ENCODE peak calls at places on chromosomes 5 and 9, in seven cellular contexts. One of them, this sample, is unnamed.

GRCh38 chr5:158165647-158166046 is 306.7 kb upstream of the CLINT1 start:
- DNase-seq in upper lobe of right lung: no peak
- DNase-seq in prostate gland: no peak
- DNase-seq in cardiac fibroblast: no peak
- DNase-seq in GM12864: no peak
- DNase-seq in cardiac muscle cell: no peak
- DNase-seq in lower lobe of right lung: no peak
- DNase-seq in this sample: no peak

GRCh38 chr5:33477816-33478215 is 37.1 kb downstream of the TARS1 start:
- DNase-seq in prostate gland: no peak
- DNase-seq in cardiac fibroblast: no peak
- DNase-seq in lower lobe of right lung: no peak
- DNase-seq in cardiac muscle cell: no peak
- DNase-seq in upper lobe of right lung: no peak
- DNase-seq in GM12864: no peak
- DNase-seq in this sample: no peak

GRCh38 chr5:16889203-16889971 is 46.7 kb downstream of the MYO10 start:
- DNase-seq in GM12864: no peak
- DNase-seq in upper lobe of right lung: no peak
- DNase-seq in cardiac muscle cell: no peak
- DNase-seq in cardiac fibroblast: peak
- DNase-seq in prostate gland: peak
- DNase-seq in lower lobe of right lung: no peak
- DNase-seq in this sample: no peak

GRCh38 chr5:1288439-1289335 is 6.2 kb downstream of the TERT start:
- DNase-seq in prostate gland: no peak
- DNase-seq in GM12864: no peak
- DNase-seq in cardiac muscle cell: no peak
- DNase-seq in upper lobe of right lung: peak
- DNase-seq in lower lobe of right lung: no peak
- DNase-seq in cardiac fibroblast: no peak
- DNase-seq in this sample: no peak

GRCh38 chr5:71482132-71482531 is 26.7 kb downstream of the BDP1 start:
- DNase-seq in cardiac muscle cell: no peak
- DNase-seq in GM12864: no peak
- DNase-seq in cardiac fibroblast: peak
- DNase-seq in upper lobe of right lung: no peak
- DNase-seq in lower lobe of right lung: no peak
- DNase-seq in prostate gland: peak
- DNase-seq in this sample: no peak

GRCh38 chr5:115961413-115962238 is 649 bp upstream of the LVRN start:
- DNase-seq in prostate gland: no peak
- DNase-seq in lower lobe of right lung: no peak
- DNase-seq in upper lobe of right lung: no peak
- DNase-seq in GM12864: no peak
- DNase-seq in cardiac muscle cell: peak
- DNase-seq in cardiac fibroblast: no peak
- DNase-seq in this sample: peak

GRCh38 chr9:76580188-76580587 is 121.2 kb downstream of the GCNT1 start:
- DNase-seq in cardiac muscle cell: no peak
- DNase-seq in lower lobe of right lung: no peak
- DNase-seq in GM12864: no peak
- DNase-seq in cardiac fibroblast: no peak
- DNase-seq in upper lobe of right lung: no peak
- DNase-seq in prostate gland: no peak
- DNase-seq in this sample: no peak

GRCh38 chr5:78760411-78761169 is 112.0 kb upstream of the LHFPL2 start:
- DNase-seq in prostate gland: no peak
- DNase-seq in GM12864: no peak
- DNase-seq in upper lobe of right lung: no peak
- DNase-seq in cardiac fibroblast: no peak
- DNase-seq in cardiac muscle cell: no peak
- DNase-seq in lower lobe of right lung: no peak
- DNase-seq in this sample: no peak

GRCh38 chr9:127943746-127944145 is 6.1 kb upstream of the DPM2 start:
- DNase-seq in upper lobe of right lung: peak
- DNase-seq in GM12864: peak
- DNase-seq in cardiac muscle cell: peak
- DNase-seq in lower lobe of right lung: peak
- DNase-seq in cardiac fibroblast: peak
- DNase-seq in prostate gland: peak
- DNase-seq in this sample: no peak

GRCh38 chr9:34710023-34710422 is at the start of gene CCL21:
- DNase-seq in GM12864: no peak
- DNase-seq in prostate gland: no peak
- DNase-seq in cardiac fibroblast: no peak
- DNase-seq in upper lobe of right lung: no peak
- DNase-seq in lower lobe of right lung: no peak
- DNase-seq in cardiac muscle cell: no peak
- DNase-seq in this sample: no peak

GRCh38 chr5:112475747-112476435 is 56.8 kb upstream of the EPB41L4A start:
- DNase-seq in cardiac muscle cell: no peak
- DNase-seq in upper lobe of right lung: no peak
- DNase-seq in cardiac fibroblast: peak
- DNase-seq in GM12864: no peak
- DNase-seq in lower lobe of right lung: no peak
- DNase-seq in prostate gland: no peak
- DNase-seq in this sample: no peak

GRCh38 chr9:6910032-6910431 is 152.3 kb downstream of the KDM4C start:
- DNase-seq in GM12864: no peak
- DNase-seq in cardiac muscle cell: no peak
- DNase-seq in upper lobe of right lung: no peak
- DNase-seq in lower lobe of right lung: no peak
- DNase-seq in prostate gland: no peak
- DNase-seq in cardiac fibroblast: peak
- DNase-seq in this sample: no peak

GRCh38 chr5:157559301-157559700 is 16.3 kb downstream of the ADAM19 start:
- DNase-seq in lower lobe of right lung: no peak
- DNase-seq in upper lobe of right lung: no peak
- DNase-seq in cardiac muscle cell: no peak
- DNase-seq in cardiac fibroblast: peak
- DNase-seq in GM12864: no peak
- DNase-seq in prostate gland: no peak
- DNase-seq in this sample: no peak

GRCh38 chr9:89428901-89429890 is 68.7 kb downstream of the SEMA4D start:
- DNase-seq in lower lobe of right lung: no peak
- DNase-seq in prostate gland: no peak
- DNase-seq in cardiac fibroblast: no peak
- DNase-seq in upper lobe of right lung: no peak
- DNase-seq in cardiac muscle cell: peak
- DNase-seq in GM12864: peak
- DNase-seq in this sample: no peak
- TF ChIP-seq CTCF in lower lobe of right lung: no peak
- TF ChIP-seq CTCF in prostate gland: no peak
- TF ChIP-seq CTCF in cardiac fibroblast: no peak
- TF ChIP-seq CTCF in upper lobe of right lung: peak
- TF ChIP-seq CTCF in cardiac muscle cell: peak
- TF ChIP-seq CTCF in GM12864: peak
- TF ChIP-seq CTCF in this sample: peak

GRCh38 chr9:98678244-98678842 is 30.4 kb downstream of the GABBR2 start:
- DNase-seq in prostate gland: no peak
- DNase-seq in upper lobe of right lung: no peak
- DNase-seq in cardiac fibroblast: no peak
- DNase-seq in cardiac muscle cell: peak
- DNase-seq in GM12864: no peak
- DNase-seq in lower lobe of right lung: no peak
- DNase-seq in this sample: no peak
- TF ChIP-seq CTCF in prostate gland: no peak
- TF ChIP-seq CTCF in upper lobe of right lung: peak
- TF ChIP-seq CTCF in cardiac fibroblast: peak
- TF ChIP-seq CTCF in cardiac muscle cell: peak
- TF ChIP-seq CTCF in GM12864: peak
- TF ChIP-seq CTCF in lower lobe of right lung: peak
- TF ChIP-seq CTCF in this sample: peak

GRCh38 chr5:14157494-14157782 is 14.3 kb downstream of the TRIO start:
- DNase-seq in cardiac fibroblast: no peak
- DNase-seq in upper lobe of right lung: no peak
- DNase-seq in lower lobe of right lung: no peak
- DNase-seq in prostate gland: no peak
- DNase-seq in cardiac muscle cell: no peak
- DNase-seq in GM12864: no peak
- DNase-seq in this sample: no peak

GRCh38 chr5:14155075-14155474 is 11.9 kb downstream of the TRIO start:
- DNase-seq in prostate gland: no peak
- DNase-seq in lower lobe of right lung: no peak
- DNase-seq in GM12864: peak
- DNase-seq in cardiac muscle cell: no peak
- DNase-seq in cardiac fibroblast: no peak
- DNase-seq in upper lobe of right lung: no peak
- DNase-seq in this sample: no peak

GRCh38 chr5:14153932-14154646 is 10.9 kb downstream of the TRIO start:
- DNase-seq in cardiac fibroblast: peak
- DNase-seq in GM12864: no peak
- DNase-seq in upper lobe of right lung: peak
- DNase-seq in lower lobe of right lung: peak
- DNase-seq in prostate gland: peak
- DNase-seq in cardiac muscle cell: peak
- DNase-seq in this sample: no peak

GRCh38 chr5:14156611-14157493 is 13.7 kb downstream of the TRIO start:
- DNase-seq in upper lobe of right lung: no peak
- DNase-seq in cardiac muscle cell: no peak
- DNase-seq in prostate gland: no peak
- DNase-seq in cardiac fibroblast: peak
- DNase-seq in GM12864: no peak
- DNase-seq in lower lobe of right lung: no peak
- DNase-seq in this sample: peak

GRCh38 chr5:14155730-14156129 is 12.6 kb downstream of the TRIO start:
- DNase-seq in prostate gland: no peak
- DNase-seq in cardiac muscle cell: no peak
- DNase-seq in cardiac fibroblast: no peak
- DNase-seq in lower lobe of right lung: no peak
- DNase-seq in upper lobe of right lung: no peak
- DNase-seq in GM12864: no peak
- DNase-seq in this sample: no peak
- TF ChIP-seq CTCF in prostate gland: no peak
- TF ChIP-seq CTCF in cardiac muscle cell: no peak
- TF ChIP-seq CTCF in cardiac fibroblast: no peak
- TF ChIP-seq CTCF in lower lobe of right lung: no peak
- TF ChIP-seq CTCF in upper lobe of right lung: no peak
- TF ChIP-seq CTCF in GM12864: no peak
- TF ChIP-seq CTCF in this sample: no peak

GRCh38 chr5:179112469-179113142 is 52.4 kb downstream of the ZNF354C start:
- DNase-seq in cardiac fibroblast: no peak
- DNase-seq in cardiac muscle cell: no peak
- DNase-seq in lower lobe of right lung: no peak
- DNase-seq in upper lobe of right lung: no peak
- DNase-seq in GM12864: no peak
- DNase-seq in prostate gland: no peak
- DNase-seq in this sample: no peak
- TF ChIP-seq CTCF in cardiac fibroblast: no peak
- TF ChIP-seq CTCF in cardiac muscle cell: no peak
- TF ChIP-seq CTCF in lower lobe of right lung: no peak
- TF ChIP-seq CTCF in upper lobe of right lung: no peak
- TF ChIP-seq CTCF in GM12864: no peak
- TF ChIP-seq CTCF in prostate gland: no peak
- TF ChIP-seq CTCF in this sample: no peak

GRCh38 chr5:135437796-135438560 is 9.2 kb downstream of the DCANP1 start:
- DNase-seq in cardiac muscle cell: no peak
- DNase-seq in lower lobe of right lung: no peak
- DNase-seq in cardiac fibroblast: peak
- DNase-seq in upper lobe of right lung: peak
- DNase-seq in prostate gland: peak
- DNase-seq in GM12864: no peak
- DNase-seq in this sample: peak
- TF ChIP-seq CTCF in cardiac muscle cell: peak
- TF ChIP-seq CTCF in lower lobe of right lung: no peak
- TF ChIP-seq CTCF in cardiac fibroblast: peak
- TF ChIP-seq CTCF in upper lobe of right lung: no peak
- TF ChIP-seq CTCF in prostate gland: no peak
- TF ChIP-seq CTCF in GM12864: no peak
- TF ChIP-seq CTCF in this sample: no peak

This sample was measured in AG09319.